ENCODE peak calls at places on chromosomes 1 and 21, in seven cellular contexts. N, F, Q, Y, W, H and U are unnamed samples.

GRCh38 chr21:27507695-27508094 is 540.8 kb upstream of the ADAMTS5 start:
- DNase-seq in F (no peak), Q (no peak), Y (no peak), H (no peak), W (no peak), N (no peak), U (no peak)

GRCh38 chr21:41767606-41768370 is 936 bp upstream of the RIPK4 start:
- DNase-seq in N (no peak), W (no peak), H (no peak), Y (peak; percentile 68), Q (no peak), F (no peak), U (peak; percentile 56)

GRCh38 chr21:44498965-44499560 is 40.9 kb downstream of the KRTAP10-1 start:
- DNase-seq in Y (no peak), W (peak; percentile 27), N (no peak), F (no peak), H (no peak), Q (no peak), U (no peak)

GRCh38 chr1:248924696-248925532 is 18.9 kb downstream of the PGBD2 start:
- DNase-seq in H (peak; percentile 54), Q (peak; percentile 40), Y (no peak), F (peak; percentile 34), N (peak; percentile 55), W (peak; percentile 25), U (peak; percentile 63)

GRCh38 chr1:30034627-30035521 is 688.5 kb downstream of the MATN1 start:
- DNase-seq in Q (no peak), W (no peak), Y (no peak), N (no peak), F (no peak), H (no peak), U (no peak)

GRCh38 chr1:117698398-117699160 is 92.7 kb downstream of the TENT5C start:
- DNase-seq in H (no peak), F (no peak), W (no peak), Q (no peak), Y (no peak), N (no peak), U (no peak)

GRCh38 chr1:7579016-7579415 is 192.1 kb upstream of the VAMP3 start:
- DNase-seq in W (no peak), Y (no peak), N (no peak), F (peak; percentile 4), H (no peak), Q (no peak), U (no peak)

GRCh38 chr1:180842482-180842881 is 70.2 kb upstream of the KIAA1614 start:
- DNase-seq in H (no peak), N (no peak), Y (no peak), F (no peak), W (no peak), Q (no peak), U (no peak)

GRCh38 chr1:94579876-94580294 is 38.3 kb upstream of the F3 start:
- DNase-seq in N (no peak), F (no peak), Q (no peak), W (no peak), Y (peak; percentile 62), H (peak; percentile 55), U (peak; percentile 46)

GRCh38 chr21:33825898-33826297 is 89.7 kb downstream of the ATP5PO start:
- DNase-seq in W (no peak), F (no peak), H (no peak), N (no peak), Y (no peak), Q (no peak), U (no peak)

GRCh38 chr1:197841828-197842573 is 60.4 kb upstream of the C1orf53 start:
- DNase-seq in W (no peak), H (no peak), Q (no peak), Y (no peak), F (no peak), N (no peak), U (no peak)

GRCh38 chr1:2859881-2860430 is 58.5 kb upstream of the TTC34 start:
- DNase-seq in F (no peak), H (no peak), Y (no peak), Q (no peak), W (no peak), N (no peak), U (no peak)

GRCh38 chr21:45423201-45423955 is 18.4 kb downstream of the COL18A1 start:
- DNase-seq in Q (no peak), F (no peak), W (no peak), H (no peak), Y (no peak), N (no peak), U (no peak)

GRCh38 chr1:235450886-235451457 is 53.3 kb downstream of the B3GALNT2 start:
- DNase-seq in F (no peak), Q (peak; percentile 53), W (no peak), N (no peak), Y (no peak), H (no peak), U (peak; percentile 31)

GRCh38 chr1:32454726-32455125 is 10.1 kb upstream of the ZBTB8B start:
- DNase-seq in F (peak; percentile 22), H (no peak), Y (no peak), Q (peak; percentile 56), W (no peak), N (no peak), U (peak; percentile 3)

GRCh38 chr1:191870490-191870889 is 287.8 kb upstream of the RGS18 start:
- DNase-seq in W (no peak), F (no peak), N (no peak), Q (no peak), H (no peak), Y (no peak), U (no peak)

DNA sequence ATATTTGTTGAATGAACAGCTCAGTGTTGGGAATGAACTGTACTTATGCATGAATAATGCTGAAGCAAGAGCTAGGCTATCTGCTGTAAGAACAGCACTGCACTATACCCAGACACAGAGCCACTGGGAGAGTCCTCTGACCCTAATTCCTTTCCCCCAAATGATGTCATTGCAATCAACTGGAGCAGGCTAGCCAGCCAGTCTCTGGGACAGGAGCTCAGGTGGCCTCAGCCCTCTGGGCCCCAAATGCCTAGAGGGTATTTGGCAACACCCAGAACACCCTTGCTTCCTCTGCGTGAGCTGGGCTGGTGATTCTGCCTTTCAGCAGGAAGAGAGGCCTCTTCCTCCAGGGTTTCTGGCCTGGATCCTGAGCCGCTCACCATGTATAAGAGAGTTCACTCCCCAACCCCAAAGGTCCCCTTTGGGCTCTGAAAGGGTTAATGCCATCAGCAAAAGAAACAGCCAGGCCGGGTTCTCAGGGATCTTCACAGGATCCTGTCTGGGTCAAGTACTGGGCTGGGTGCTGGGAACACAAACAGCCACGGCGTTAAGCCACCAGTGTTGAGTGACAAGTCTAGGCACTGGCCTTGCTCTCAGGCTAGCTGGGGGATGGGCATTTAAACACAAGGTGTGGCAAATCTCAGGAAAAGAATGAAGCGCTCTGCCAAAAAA is 3.7 kb upstream of the PADI4 start:
- DNase-seq in Q (no peak), H (no peak), Y (no peak), W (no peak), F (no peak), N (no peak), U (no peak)
- TF ChIP-seq POLR2A in Q (no peak), H (no peak), Y (no peak), W (no peak), F (no peak), N (no peak), U (no peak)

GRCh38 chr1:156479093-156480014 is 21.2 kb downstream of the MEF2D start:
- DNase-seq in F (no peak), W (no peak), N (no peak), Y (no peak), H (no peak), Q (no peak), U (no peak)

GRCh38 chr1:156481527-156481926 is 19.0 kb downstream of the MEF2D start:
- DNase-seq in Q (no peak), F (no peak), Y (no peak), N (no peak), H (no peak), W (no peak), U (no peak)

GRCh38 chr1:156480411-156481192 is 20.0 kb downstream of the MEF2D start:
- DNase-seq in W (peak; percentile 75), N (peak; percentile 71), Y (no peak), F (peak; percentile 64), H (peak; percentile 83), Q (peak; percentile 70), U (peak; percentile 35)

GRCh38 chr1:156478250-156478627 is 22.3 kb downstream of the MEF2D start:
- DNase-seq in H (no peak), Y (no peak), F (no peak), N (no peak), W (no peak), Q (no peak), U (no peak)

DNA sequence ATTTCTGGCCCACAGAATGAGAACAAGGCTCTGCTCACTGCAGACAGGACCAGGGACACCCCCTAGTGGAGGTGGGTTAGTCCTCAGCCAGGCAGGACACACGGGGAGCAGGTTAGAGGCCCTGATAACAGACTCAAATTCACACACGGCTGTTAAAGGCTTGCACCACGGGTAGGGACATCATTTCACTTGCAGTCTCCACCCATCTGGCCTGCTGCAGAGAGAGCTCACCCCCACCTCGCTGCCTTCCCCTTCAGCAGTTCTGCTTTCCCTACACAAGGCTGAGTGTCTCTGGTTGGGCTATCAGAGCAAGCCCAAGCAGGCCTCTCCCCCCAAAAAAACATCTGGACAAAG is 20.6 kb downstream of the MEF2D start:
- DNase-seq in N (no peak), W (no peak), F (no peak), H (no peak), Q (no peak), Y (no peak), U (no peak)
- TF ChIP-seq POLR2A in N (no peak), W (no peak), F (no peak), H (no peak), Q (no peak), Y (no peak), U (no peak)

GRCh38 chr1:165253818-165254254 is 102.7 kb downstream of the LMX1A start:
- DNase-seq in Y (no peak), W (no peak), F (no peak), H (no peak), Q (no peak), N (no peak), U (no peak)
- TF ChIP-seq POLR2A in Y (no peak), W (no peak), F (no peak), H (no peak), Q (no peak), N (no peak), U (no peak)

GRCh38 chr1:70057500-70057899 is 147.9 kb downstream of the LRRC40 start:
- DNase-seq in N (no peak), Y (no peak), Q (no peak), W (no peak), F (no peak), H (no peak), U (no peak)
- TF ChIP-seq POLR2A in N (no peak), Y (no peak), Q (no peak), W (no peak), F (no peak), H (no peak), U (no peak)